ENCODE peak calls at places on chromosomes 1 and 21, in nine cellular contexts. X is fibroblast of lung, O is coronary artery, P is PC-3, N is left ventricle myocardium inferior, I is astrocyte of the cerebellum, D is AG04449, J is transverse colon, Q is lower leg skin. U is an unnamed sample.

GRCh38 chr1:195026792-195027191 is 1581.4 kb downstream of the KCNT2 start:
- DNase-seq in O (no peak), Q (peak; percentile 54), X (no peak), I (no peak), J (no peak), P (no peak), N (no peak), D (no peak), U (no peak)

GRCh38 chr1:58950897-58951296 is 167.1 kb upstream of the JUN start:
- DNase-seq in J (no peak), I (no peak), D (no peak), O (no peak), Q (no peak), N (no peak), X (no peak), P (no peak), U (no peak)

GRCh38 chr1:203534526-203534925 is 40.6 kb downstream of the OPTC start:
- DNase-seq in X (peak; percentile 82), Q (no peak), J (peak; percentile 66), D (peak; percentile 89), N (peak; percentile 38), I (peak; percentile 46), P (peak; percentile 99), O (peak; percentile 88), U (peak; percentile 95)

GRCh38 chr1:94922756-94923465 is 4.0 kb downstream of the CNN3 start:
- DNase-seq in P (no peak), O (no peak), J (no peak), N (no peak), X (peak; percentile 43), Q (no peak), D (peak; percentile 70), I (peak; percentile 68), U (no peak)

GRCh38 chr1:32215629-32216505 is 6.3 kb downstream of the TMEM234 start:
- DNase-seq in O (no peak), N (peak; percentile 29), D (no peak), P (peak; percentile 81), Q (no peak), X (peak; percentile 65), J (peak; percentile 76), I (no peak), U (no peak)

GRCh38 chr1:28236656-28237331 is 870 bp downstream of the ATP5IF1 start:
- DNase-seq in N (no peak), X (no peak), P (no peak), J (no peak), O (no peak), Q (no peak), D (no peak), I (no peak), U (no peak)

GRCh38 chr21:39802226-39802625 is 57.2 kb downstream of the IGSF5 start:
- DNase-seq in N (no peak), Q (no peak), I (no peak), P (no peak), J (no peak), X (no peak), D (no peak), O (no peak), U (no peak)

GRCh38 chr1:228289239-228289849 is 81.5 kb downstream of the OBSCN start:
- DNase-seq in J (no peak), P (no peak), Q (peak; percentile 68), N (no peak), I (no peak), O (no peak), X (no peak), D (no peak), U (no peak)

GRCh38 chr1:214637722-214638473 is 34.9 kb downstream of the CENPF start:
- DNase-seq in O (no peak), N (no peak), J (peak; percentile 9), Q (no peak), X (peak; percentile 75), I (peak; percentile 40), P (peak; percentile 68), D (no peak), U (no peak)

GRCh38 chr1:213300433-213300832 is 249.4 kb downstream of the RPS6KC1 start:
- DNase-seq in D (no peak), P (no peak), I (no peak), Q (no peak), J (no peak), X (no peak), O (no peak), N (no peak), U (no peak)

GRCh38 chr1:1213919-1214599 is at the start of gene TNFRSF4:
- DNase-seq in J (no peak), P (no peak), O (no peak), D (no peak), N (peak; percentile 12), I (no peak), Q (no peak), X (no peak), U (no peak)

GRCh38 chr1:151990058-151990855 is 3.4 kb downstream of the S100A10 start:
- DNase-seq in J (no peak), Q (no peak), N (no peak), P (peak; percentile 79), D (no peak), X (no peak), I (no peak), O (no peak), U (no peak)
- H3K4me3 ChIP-seq in J (no peak overlapping the region), Q (no peak overlapping the region), N (peak overlapping the region; percentile 94), P (peak overlapping the region; percentile 91), D (peak overlapping the region; percentile 24), X (peak overlapping the region; percentile 93), I (peak overlapping the region; percentile 96), O (peak overlapping the region; percentile 95), U (peak overlapping the region; percentile 23)

DNA sequence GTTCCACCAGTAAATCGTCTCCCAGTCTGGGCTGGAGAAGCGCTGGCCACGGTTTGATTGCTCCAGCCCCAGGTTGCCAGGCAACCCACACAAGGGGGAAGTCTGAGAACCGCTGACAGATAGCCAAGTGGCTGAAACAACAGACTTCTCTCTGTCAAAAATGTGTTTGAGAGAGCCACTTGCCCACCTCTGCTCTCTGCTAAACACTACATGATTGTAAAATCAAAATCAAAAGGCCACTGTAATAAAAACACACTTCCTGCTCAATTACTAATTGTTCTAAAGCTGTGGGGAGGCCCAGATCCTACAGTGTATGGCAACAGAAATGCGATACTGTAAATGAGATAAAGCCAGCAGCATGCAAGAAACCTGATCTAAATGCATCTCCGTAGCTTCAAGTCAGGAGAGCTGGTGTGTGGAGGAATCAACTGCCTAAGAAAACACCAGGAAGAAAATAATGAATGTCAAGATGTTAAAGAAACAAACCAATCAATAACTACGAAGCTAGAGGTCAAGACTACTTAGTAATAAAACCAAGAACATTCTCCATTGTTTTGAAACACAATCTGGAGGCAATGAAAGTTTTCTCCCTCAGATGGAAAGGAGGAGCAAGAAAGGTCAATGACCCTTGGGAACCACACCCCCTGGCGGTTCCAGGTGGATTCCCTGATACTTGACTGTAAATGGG is 121.2 kb downstream of the SLC45A1 start:
- DNase-seq in I (peak; percentile 80), O (no peak), X (peak; percentile 80), J (peak; percentile 67), D (no peak), Q (peak; percentile 93), P (no peak), N (peak; percentile 82), U (peak; percentile 95)
- TF ChIP-seq CTCF in I (peak; percentile 12), O (no peak), X (no peak), J (peak; percentile 26), D (no peak), Q (no peak), P (no peak), N (no peak), U (no peak)

GRCh38 chr1:63324779-63325119 is 2.4 kb downstream of the FOXD3 start:
- DNase-seq in N (no peak), P (no peak), X (peak; percentile 5), J (no peak), D (no peak), O (no peak), Q (no peak), I (no peak), U (no peak)
- H3K4me3 ChIP-seq in N (peak overlapping the region; percentile 65), P (no peak overlapping the region), X (no peak overlapping the region), J (no peak overlapping the region), D (no peak overlapping the region), O (no peak overlapping the region), Q (no peak overlapping the region), I (no peak overlapping the region), U (peak overlapping the region; percentile 59)

DNA sequence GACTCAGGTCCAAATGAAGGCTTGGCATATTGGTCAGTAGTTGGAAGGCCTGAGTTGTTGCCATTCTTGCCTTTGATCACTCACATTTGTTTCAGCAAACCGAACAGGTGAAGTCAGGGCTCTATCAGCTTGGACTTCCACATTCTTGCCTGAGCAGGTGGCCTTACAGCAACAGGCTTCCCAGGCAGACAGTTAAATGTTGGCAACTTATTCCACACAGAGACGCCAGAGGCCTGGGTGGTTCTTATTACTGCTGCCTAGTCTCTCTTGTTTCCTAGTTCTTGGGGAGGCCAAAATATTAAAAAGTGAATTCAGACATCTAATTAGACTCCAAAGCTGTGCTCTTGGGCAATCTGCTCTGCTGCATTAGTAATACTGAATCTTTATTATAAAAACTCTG is 36.5 kb downstream of the XCL2 start:
- DNase-seq in J (no peak), P (no peak), I (no peak), N (no peak), D (no peak), O (no peak), X (no peak), Q (no peak), U (no peak)
- TF ChIP-seq CTCF in J (no peak), P (no peak), I (no peak), N (no peak), D (no peak), O (no peak), X (no peak), Q (no peak), U (no peak)

GRCh38 chr21:34333150-34333739 is 30.6 kb upstream of the KCNE2 start:
- DNase-seq in N (no peak), D (peak; percentile 59), O (no peak), J (no peak), P (no peak), X (no peak), Q (no peak), I (peak; percentile 53), U (no peak)
- H3K4me3 ChIP-seq in N (no peak overlapping the region), D (no peak overlapping the region), O (no peak overlapping the region), J (no peak overlapping the region), P (no peak overlapping the region), X (no peak overlapping the region), Q (no peak overlapping the region), I (no peak overlapping the region), U (no peak overlapping the region)

DNA sequence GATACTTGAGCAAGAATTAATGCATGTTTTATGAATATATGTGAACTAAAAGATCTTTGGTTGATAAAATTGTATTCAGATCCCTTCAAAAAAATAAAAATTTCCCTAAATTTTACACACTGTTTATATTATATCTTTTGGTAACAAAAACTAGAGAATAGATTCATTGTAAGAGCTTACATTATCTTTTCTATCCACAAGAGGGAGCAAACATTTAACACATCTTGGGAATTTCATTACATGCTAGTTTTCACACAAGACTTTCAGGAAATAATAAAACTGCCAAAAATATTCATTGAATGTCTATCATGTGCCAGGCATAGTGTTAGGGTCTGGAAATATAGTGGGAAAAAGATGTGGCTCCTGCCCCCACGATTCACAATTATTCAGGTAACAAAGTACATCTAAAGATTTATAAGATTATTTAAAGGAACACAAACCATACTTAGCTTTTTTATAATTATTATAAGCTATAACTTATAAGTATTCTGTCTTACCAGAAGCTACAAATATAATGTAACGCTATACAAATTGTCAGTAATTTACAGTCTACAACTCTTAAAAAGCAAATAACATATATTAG is 30.6 kb downstream of the FAF1 start:
- DNase-seq in D (peak; percentile 5), N (no peak), X (peak; percentile 72), J (no peak), Q (no peak), O (no peak), P (peak; percentile 64), I (peak; percentile 42), U (no peak)
- TF ChIP-seq CTCF in D (peak; percentile 20), N (peak; percentile 72), X (peak; percentile 39), J (peak; percentile 54), Q (no peak), O (peak; percentile 35), P (peak; percentile 78), I (peak; percentile 13), U (peak; percentile 59)

U was measured in esophagus muscularis mucosa.